ENCODE peak calls at places on chromosome 15, in ten cellular contexts. One of them, this sample, is unnamed. For H3K36me3, the result is how much of the 10 kb centered on the place peaks cover.

GRCh38 chr15:77027697-77028450 is 32.9 kb downstream of the PSTPIP1 start:
- DNase-seq in esophagus squamous epithelium: no peak
- DNase-seq in CD8-positive, alpha-beta memory T cell: peak
- DNase-seq in IMR-90: no peak
- DNase-seq in thoracic aorta: no peak
- DNase-seq in heart left ventricle: peak
- DNase-seq in hepatocyte: no peak
- DNase-seq in fibroblast of lung: peak
- DNase-seq in body of pancreas: peak
- DNase-seq in ovary: no peak
- DNase-seq in this sample: no peak

GRCh38 chr15:47244361-47244760 is 472.9 kb upstream of the SEMA6D start:
- DNase-seq in esophagus squamous epithelium: no peak
- DNase-seq in CD8-positive, alpha-beta memory T cell: no peak
- DNase-seq in IMR-90: no peak
- DNase-seq in thoracic aorta: no peak
- DNase-seq in heart left ventricle: no peak
- DNase-seq in hepatocyte: no peak
- DNase-seq in fibroblast of lung: no peak
- DNase-seq in body of pancreas: no peak
- DNase-seq in ovary: no peak
- DNase-seq in this sample: no peak

GRCh38 chr15:41955807-41956525 is 16.4 kb downstream of the EHD4 start:
- DNase-seq in esophagus squamous epithelium: no peak
- DNase-seq in CD8-positive, alpha-beta memory T cell: no peak
- DNase-seq in IMR-90: no peak
- DNase-seq in thoracic aorta: no peak
- DNase-seq in heart left ventricle: no peak
- DNase-seq in hepatocyte: peak
- DNase-seq in fibroblast of lung: no peak
- DNase-seq in body of pancreas: peak
- DNase-seq in ovary: no peak
- DNase-seq in this sample: no peak

GRCh38 chr15:101017041-101017754 is 98.0 kb downstream of the LRRK1 start:
- DNase-seq in esophagus squamous epithelium: no peak
- DNase-seq in CD8-positive, alpha-beta memory T cell: no peak
- DNase-seq in IMR-90: peak
- DNase-seq in thoracic aorta: no peak
- DNase-seq in heart left ventricle: no peak
- DNase-seq in hepatocyte: no peak
- DNase-seq in fibroblast of lung: no peak
- DNase-seq in body of pancreas: no peak
- DNase-seq in ovary: no peak
- DNase-seq in this sample: no peak

GRCh38 chr15:48566669-48567068 is 78.8 kb downstream of the FBN1 start:
- DNase-seq in esophagus squamous epithelium: no peak
- DNase-seq in CD8-positive, alpha-beta memory T cell: no peak
- DNase-seq in IMR-90: peak
- DNase-seq in thoracic aorta: no peak
- DNase-seq in heart left ventricle: no peak
- DNase-seq in hepatocyte: no peak
- DNase-seq in fibroblast of lung: peak
- DNase-seq in body of pancreas: no peak
- DNase-seq in ovary: no peak
- DNase-seq in this sample: no peak

GRCh38 chr15:29208352-29208751 is 61.3 kb downstream of the NSMCE3 start:
- DNase-seq in esophagus squamous epithelium: no peak
- DNase-seq in CD8-positive, alpha-beta memory T cell: no peak
- DNase-seq in IMR-90: no peak
- DNase-seq in thoracic aorta: no peak
- DNase-seq in heart left ventricle: no peak
- DNase-seq in hepatocyte: no peak
- DNase-seq in fibroblast of lung: no peak
- DNase-seq in body of pancreas: no peak
- DNase-seq in ovary: no peak
- DNase-seq in this sample: no peak

GRCh38 chr15:75929799-75930565 is 26.3 kb downstream of the FBXO22 start:
- DNase-seq in esophagus squamous epithelium: no peak
- DNase-seq in CD8-positive, alpha-beta memory T cell: no peak
- DNase-seq in IMR-90: no peak
- DNase-seq in thoracic aorta: no peak
- DNase-seq in heart left ventricle: no peak
- DNase-seq in hepatocyte: no peak
- DNase-seq in fibroblast of lung: no peak
- DNase-seq in body of pancreas: no peak
- DNase-seq in ovary: no peak
- DNase-seq in this sample: no peak

GRCh38 chr15:62786123-62786825 is 256.3 kb upstream of the TPM1 start:
- DNase-seq in esophagus squamous epithelium: no peak
- DNase-seq in CD8-positive, alpha-beta memory T cell: no peak
- DNase-seq in IMR-90: no peak
- DNase-seq in thoracic aorta: no peak
- DNase-seq in heart left ventricle: no peak
- DNase-seq in hepatocyte: no peak
- DNase-seq in fibroblast of lung: no peak
- DNase-seq in body of pancreas: no peak
- DNase-seq in ovary: no peak
- DNase-seq in this sample: no peak

GRCh38 chr15:91238664-91239428 is 138.8 kb downstream of the SV2B start:
- DNase-seq in esophagus squamous epithelium: no peak
- DNase-seq in CD8-positive, alpha-beta memory T cell: no peak
- DNase-seq in IMR-90: no peak
- DNase-seq in thoracic aorta: no peak
- DNase-seq in heart left ventricle: no peak
- DNase-seq in hepatocyte: no peak
- DNase-seq in fibroblast of lung: no peak
- DNase-seq in body of pancreas: no peak
- DNase-seq in ovary: no peak
- DNase-seq in this sample: no peak

GRCh38 chr15:90001683-90002427 is 731 bp downstream of the ZNF710 start:
- DNase-seq in esophagus squamous epithelium: no peak
- DNase-seq in CD8-positive, alpha-beta memory T cell: peak
- DNase-seq in IMR-90: peak
- DNase-seq in thoracic aorta: no peak
- DNase-seq in heart left ventricle: peak
- DNase-seq in hepatocyte: peak
- DNase-seq in fibroblast of lung: peak
- DNase-seq in body of pancreas: peak
- DNase-seq in ovary: peak
- DNase-seq in this sample: peak

GRCh38 chr15:91857772-91858171 is 4.3 kb downstream of the SLCO3A1 start:
- DNase-seq in esophagus squamous epithelium: no peak
- DNase-seq in CD8-positive, alpha-beta memory T cell: no peak
- DNase-seq in IMR-90: no peak
- DNase-seq in thoracic aorta: no peak
- DNase-seq in heart left ventricle: no peak
- DNase-seq in hepatocyte: no peak
- DNase-seq in fibroblast of lung: no peak
- DNase-seq in body of pancreas: no peak
- DNase-seq in ovary: no peak
- DNase-seq in this sample: peak

GRCh38 chr15:55108448-55108847 is 88.3 kb downstream of the RSL24D1 start:
- DNase-seq in esophagus squamous epithelium: no peak
- DNase-seq in CD8-positive, alpha-beta memory T cell: no peak
- DNase-seq in IMR-90: no peak
- DNase-seq in thoracic aorta: no peak
- DNase-seq in heart left ventricle: no peak
- DNase-seq in hepatocyte: no peak
- DNase-seq in fibroblast of lung: no peak
- DNase-seq in body of pancreas: no peak
- DNase-seq in ovary: no peak
- DNase-seq in this sample: no peak

GRCh38 chr15:43975326-43975725 is 148.5 kb downstream of the WDR76 start:
- DNase-seq in esophagus squamous epithelium: no peak
- DNase-seq in CD8-positive, alpha-beta memory T cell: no peak
- DNase-seq in IMR-90: no peak
- DNase-seq in thoracic aorta: no peak
- DNase-seq in heart left ventricle: no peak
- DNase-seq in hepatocyte: no peak
- DNase-seq in fibroblast of lung: peak
- DNase-seq in body of pancreas: no peak
- DNase-seq in ovary: no peak
- DNase-seq in this sample: no peak

GRCh38 chr15:79170256-79170664 is 79.7 kb upstream of the RASGRF1 start:
- DNase-seq in esophagus squamous epithelium: no peak
- DNase-seq in CD8-positive, alpha-beta memory T cell: no peak
- DNase-seq in IMR-90: no peak
- DNase-seq in thoracic aorta: no peak
- DNase-seq in heart left ventricle: no peak
- DNase-seq in hepatocyte: peak
- DNase-seq in fibroblast of lung: peak
- DNase-seq in body of pancreas: no peak
- DNase-seq in ovary: no peak
- DNase-seq in this sample: no peak

GRCh38 chr15:68177747-68178146 is 27.4 kb downstream of the CALML4 start:
- DNase-seq in esophagus squamous epithelium: no peak
- DNase-seq in CD8-positive, alpha-beta memory T cell: no peak
- DNase-seq in IMR-90: peak
- DNase-seq in thoracic aorta: no peak
- DNase-seq in heart left ventricle: no peak
- DNase-seq in hepatocyte: no peak
- DNase-seq in fibroblast of lung: peak
- DNase-seq in body of pancreas: no peak
- DNase-seq in ovary: no peak
- DNase-seq in this sample: no peak

GRCh38 chr15:83292317-83292716 is 7.9 kb upstream of the BNC1 start:
- DNase-seq in esophagus squamous epithelium: no peak
- DNase-seq in CD8-positive, alpha-beta memory T cell: no peak
- DNase-seq in IMR-90: peak
- DNase-seq in thoracic aorta: no peak
- DNase-seq in heart left ventricle: no peak
- DNase-seq in hepatocyte: no peak
- DNase-seq in fibroblast of lung: peak
- DNase-seq in body of pancreas: no peak
- DNase-seq in ovary: no peak
- DNase-seq in this sample: no peak

DNA sequence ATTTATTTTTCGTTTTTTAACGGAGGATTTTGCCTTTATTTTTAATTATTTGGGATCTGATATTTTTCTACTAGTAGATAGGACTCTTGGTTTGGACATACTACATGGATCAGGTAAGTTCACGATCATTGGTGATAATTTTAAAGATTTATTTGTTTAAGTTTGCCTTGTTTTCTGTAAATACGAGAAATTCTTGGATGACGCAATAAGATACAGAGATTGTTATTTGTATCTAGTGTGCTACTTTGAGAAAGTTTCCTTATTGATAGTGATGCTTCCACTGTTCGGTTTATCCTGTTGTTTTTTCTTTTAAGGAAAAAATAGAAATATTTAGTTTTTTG is 558 bp downstream of the CHD2 start:
- DNase-seq in esophagus squamous epithelium: no peak
- DNase-seq in CD8-positive, alpha-beta memory T cell: no peak
- DNase-seq in IMR-90: no peak
- DNase-seq in thoracic aorta: no peak
- DNase-seq in heart left ventricle: no peak
- DNase-seq in hepatocyte: no peak
- DNase-seq in fibroblast of lung: no peak
- DNase-seq in body of pancreas: no peak
- DNase-seq in ovary: no peak
- DNase-seq in this sample: no peak
- H3K4me3 ChIP-seq in esophagus squamous epithelium: peak
- H3K4me3 ChIP-seq in CD8-positive, alpha-beta memory T cell: peak
- H3K4me3 ChIP-seq in IMR-90: peak
- H3K4me3 ChIP-seq in thoracic aorta: peak
- H3K4me3 ChIP-seq in heart left ventricle: peak
- H3K4me3 ChIP-seq in hepatocyte: peak
- H3K4me3 ChIP-seq in fibroblast of lung: peak
- H3K4me3 ChIP-seq in body of pancreas: peak
- H3K4me3 ChIP-seq in ovary: peak
- H3K4me3 ChIP-seq in this sample: peak

GRCh38 chr15:85024509-85025336 is 43.1 kb downstream of the PDE8A start:
- DNase-seq in esophagus squamous epithelium: no peak
- DNase-seq in CD8-positive, alpha-beta memory T cell: no peak
- DNase-seq in IMR-90: peak
- DNase-seq in thoracic aorta: no peak
- DNase-seq in heart left ventricle: no peak
- DNase-seq in hepatocyte: no peak
- DNase-seq in fibroblast of lung: peak
- DNase-seq in body of pancreas: no peak
- DNase-seq in ovary: no peak
- DNase-seq in this sample: no peak
- H3K27ac ChIP-seq in esophagus squamous epithelium: no peak
- H3K27ac ChIP-seq in CD8-positive, alpha-beta memory T cell: no peak
- H3K27ac ChIP-seq in IMR-90: no peak
- H3K27ac ChIP-seq in thoracic aorta: no peak
- H3K27ac ChIP-seq in heart left ventricle: no peak
- H3K27ac ChIP-seq in hepatocyte: peak
- H3K27ac ChIP-seq in fibroblast of lung: no peak
- H3K27ac ChIP-seq in body of pancreas: peak
- H3K27ac ChIP-seq in ovary: no peak
- H3K27ac ChIP-seq in this sample: no peak

GRCh38 chr15:25378501-25378901 is 60.3 kb downstream of the UBE3A start:
- DNase-seq in esophagus squamous epithelium: no peak
- DNase-seq in CD8-positive, alpha-beta memory T cell: no peak
- DNase-seq in IMR-90: peak
- DNase-seq in thoracic aorta: no peak
- DNase-seq in heart left ventricle: no peak
- DNase-seq in hepatocyte: no peak
- DNase-seq in fibroblast of lung: peak
- DNase-seq in body of pancreas: no peak
- DNase-seq in ovary: no peak
- DNase-seq in this sample: no peak
- H3K36me3 ChIP-seq in esophagus squamous epithelium: under half
- H3K36me3 ChIP-seq in CD8-positive, alpha-beta memory T cell: under half
- H3K36me3 ChIP-seq in IMR-90: under half
- H3K36me3 ChIP-seq in thoracic aorta: under half
- H3K36me3 ChIP-seq in heart left ventricle: under half
- H3K36me3 ChIP-seq in hepatocyte: under half
- H3K36me3 ChIP-seq in fibroblast of lung: under half
- H3K36me3 ChIP-seq in body of pancreas: under half
- H3K36me3 ChIP-seq in ovary: under half
- H3K36me3 ChIP-seq in this sample: under half

GRCh38 chr15:93943607-93944006 is 287.8 kb upstream of the MCTP2 start:
- DNase-seq in esophagus squamous epithelium: no peak
- DNase-seq in CD8-positive, alpha-beta memory T cell: no peak
- DNase-seq in IMR-90: no peak
- DNase-seq in thoracic aorta: no peak
- DNase-seq in heart left ventricle: no peak
- DNase-seq in hepatocyte: peak
- DNase-seq in fibroblast of lung: peak
- DNase-seq in body of pancreas: no peak
- DNase-seq in ovary: no peak
- DNase-seq in this sample: no peak

GRCh38 chr15:93942140-93942808 is 289.1 kb upstream of the MCTP2 start:
- DNase-seq in esophagus squamous epithelium: no peak
- DNase-seq in CD8-positive, alpha-beta memory T cell: no peak
- DNase-seq in IMR-90: no peak
- DNase-seq in thoracic aorta: no peak
- DNase-seq in heart left ventricle: no peak
- DNase-seq in hepatocyte: no peak
- DNase-seq in fibroblast of lung: peak
- DNase-seq in body of pancreas: no peak
- DNase-seq in ovary: no peak
- DNase-seq in this sample: no peak

DNA sequence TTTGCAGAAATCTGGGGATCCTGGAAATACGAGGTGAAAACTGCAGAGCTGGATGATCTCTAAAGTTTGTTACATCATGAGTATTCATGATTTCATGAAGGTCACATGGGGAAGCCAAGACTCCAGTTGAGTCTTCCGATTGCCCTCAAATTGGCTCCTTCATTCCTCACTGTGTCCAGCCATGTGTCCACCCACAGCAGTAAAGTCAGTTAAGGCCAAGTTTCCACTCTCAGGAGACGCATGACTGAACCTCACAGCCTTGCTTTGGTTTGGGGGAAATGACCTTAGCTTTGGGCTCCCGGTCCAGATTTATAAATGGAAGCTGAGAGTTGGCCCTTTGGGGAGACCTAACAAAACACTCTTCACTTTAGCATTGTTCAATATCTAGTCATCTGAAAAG is 289.7 kb upstream of the MCTP2 start:
- DNase-seq in esophagus squamous epithelium: no peak
- DNase-seq in CD8-positive, alpha-beta memory T cell: no peak
- DNase-seq in IMR-90: no peak
- DNase-seq in thoracic aorta: no peak
- DNase-seq in heart left ventricle: no peak
- DNase-seq in hepatocyte: no peak
- DNase-seq in fibroblast of lung: no peak
- DNase-seq in body of pancreas: no peak
- DNase-seq in ovary: no peak
- DNase-seq in this sample: no peak
- H3K4me3 ChIP-seq in esophagus squamous epithelium: no peak
- H3K4me3 ChIP-seq in CD8-positive, alpha-beta memory T cell: no peak
- H3K4me3 ChIP-seq in IMR-90: no peak
- H3K4me3 ChIP-seq in thoracic aorta: no peak
- H3K4me3 ChIP-seq in heart left ventricle: no peak
- H3K4me3 ChIP-seq in hepatocyte: no peak
- H3K4me3 ChIP-seq in fibroblast of lung: no peak
- H3K4me3 ChIP-seq in body of pancreas: no peak
- H3K4me3 ChIP-seq in ovary: no peak
- H3K4me3 ChIP-seq in this sample: no peak

This sample was measured in effector memory CD4-positive, alpha-beta T cell.